ENCODE peak calls at places on chromosome 22, in five cellular contexts. P is ovary, R is heart left ventricle, T is GM12891, F is HCT116. V is an unnamed sample.

GRCh38 chr22:24952837-24953293 is 349 bp downstream of the KIAA1671 start:
- DNase-seq in P (no peak), R (peak), T (peak), F (peak), V (peak)

GRCh38 chr22:31947296-31947695 is 3.0 kb downstream of the YWHAH start:
- DNase-seq in P (no peak), R (no peak), T (no peak), F (no peak), V (no peak)

GRCh38 chr22:38111941-38112355 is 1.5 kb upstream of the BAIAP2L2 start:
- DNase-seq in P (no peak), R (no peak), T (no peak), F (no peak), V (no peak)

GRCh38 chr22:26646158-26646557 is 11.2 kb upstream of the MIAT start:
- DNase-seq in P (no peak), R (no peak), T (no peak), F (no peak), V (no peak)

GRCh38 chr22:42702675-42703074 is 18.0 kb downstream of the A4GALT start:
- DNase-seq in P (no peak), R (no peak), T (no peak), F (no peak), V (no peak)

GRCh38 chr22:42608481-42609361 is 6.0 kb downstream of the POLDIP3 start:
- DNase-seq in P (no peak), R (peak), T (no peak), F (no peak), V (no peak)

GRCh38 chr22:43449205-43449830 is 37.5 kb downstream of the MPPED1 start:
- DNase-seq in P (no peak), R (no peak), T (no peak), F (no peak), V (no peak)

GRCh38 chr22:48824673-48825651 is 1002.7 kb downstream of the BRD1 start:
- DNase-seq in P (no peak), R (no peak), T (no peak), F (no peak), V (no peak)

GRCh38 chr22:29205598-29206371 is at the start of gene EMID1:
- DNase-seq in P (peak), R (no peak), T (no peak), F (no peak), V (peak)

GRCh38 chr22:20857247-20857643 is 1.4 kb downstream of the PI4KA start:
- DNase-seq in P (no peak), R (no peak), T (no peak), F (no peak), V (no peak)

GRCh38 chr22:43409800-43410199 is 2.0 kb upstream of the MPPED1 start:
- DNase-seq in P (no peak), R (no peak), T (no peak), F (no peak), V (no peak)

GRCh38 chr22:47784367-47784983 is 1022.0 kb downstream of the TBC1D22A start:
- DNase-seq in P (no peak), R (no peak), T (no peak), F (no peak), V (no peak)

GRCh38 chr22:27810566-27810965 is 9.0 kb upstream of the MN1 start:
- DNase-seq in P (peak), R (peak), T (no peak), F (no peak), V (peak)

GRCh38 chr22:42757475-42757874 is 36.8 kb upstream of the A4GALT start:
- DNase-seq in P (no peak), R (no peak), T (no peak), F (no peak), V (no peak)

GRCh38 chr22:34917239-34917638 is 148.7 kb upstream of the ISX start:
- DNase-seq in P (no peak), R (no peak), T (no peak), F (no peak), V (no peak)

GRCh38 chr22:48553694-48554308 is 1273.9 kb downstream of the BRD1 start:
- DNase-seq in P (no peak), R (no peak), T (no peak), F (no peak), V (no peak)

GRCh38 chr22:47663615-47664605 is 901.5 kb downstream of the TBC1D22A start:
- DNase-seq in P (no peak), R (no peak), T (no peak), F (no peak), V (no peak)

DNA sequence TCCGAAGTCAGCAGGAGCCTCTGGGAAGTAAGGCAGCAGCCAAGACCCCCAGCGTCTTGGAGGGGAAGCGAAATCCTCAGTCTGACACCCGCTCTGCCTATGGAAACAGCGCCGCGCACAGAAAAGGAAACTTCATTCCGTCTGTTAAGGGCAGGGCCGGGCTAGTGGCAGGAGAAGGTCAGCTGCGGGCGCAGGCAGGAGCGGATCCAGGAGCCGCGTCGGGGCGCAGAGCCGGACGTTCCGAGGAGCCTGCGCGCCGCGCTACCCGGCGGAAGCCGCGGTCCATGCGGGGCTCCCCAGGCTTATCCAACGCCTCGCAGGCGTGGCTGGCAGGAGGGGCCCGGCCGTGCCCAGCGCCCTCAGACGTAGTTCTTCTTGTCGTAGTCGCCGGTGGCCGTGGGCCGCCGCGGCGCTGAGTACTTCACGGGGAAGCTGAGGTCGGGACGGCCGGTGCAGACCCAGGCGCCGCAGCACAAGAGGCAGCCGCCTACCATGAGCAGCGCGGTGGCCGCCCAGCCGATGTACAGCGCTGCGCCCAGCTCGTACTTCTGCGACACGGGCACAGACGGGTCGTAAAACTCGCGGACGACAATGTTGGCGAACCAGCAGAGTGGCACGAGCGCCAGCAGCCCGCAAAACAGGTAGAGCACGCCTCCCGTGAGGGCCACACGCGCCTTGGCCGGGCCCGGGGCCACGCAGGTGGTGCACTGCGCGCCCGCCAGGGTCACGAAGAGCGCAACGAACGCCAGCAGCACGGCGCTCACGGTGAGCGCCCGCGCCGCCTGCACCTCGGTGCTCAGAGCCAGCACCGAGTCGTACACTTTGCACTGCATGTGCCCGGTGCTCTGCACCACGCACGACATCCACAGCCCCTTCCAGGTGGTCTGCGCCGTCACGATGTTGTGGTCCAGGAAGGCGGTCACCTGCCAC is 705 bp downstream of the CLDN5 start:
- DNase-seq in P (no peak), R (no peak), T (no peak), F (no peak), V (no peak)
- TF ChIP-seq POLR2A in P (no peak), R (no peak), T (no peak), F (no peak), V (no peak)

GRCh38 chr22:40331706-40332105 is 14.6 kb upstream of the ADSL start:
- DNase-seq in P (no peak), R (no peak), T (no peak), F (no peak), V (no peak)
- TF ChIP-seq POLR2A in P (no peak), R (no peak), T (no peak), F (no peak), V (no peak)

GRCh38 chr22:30884211-30885000 is 84.2 kb downstream of the MORC2 start:
- DNase-seq in P (no peak), R (peak), T (no peak), F (no peak), V (peak)
- TF ChIP-seq POLR2A in P (no peak), R (no peak), T (no peak), F (no peak), V (no peak)

DNA sequence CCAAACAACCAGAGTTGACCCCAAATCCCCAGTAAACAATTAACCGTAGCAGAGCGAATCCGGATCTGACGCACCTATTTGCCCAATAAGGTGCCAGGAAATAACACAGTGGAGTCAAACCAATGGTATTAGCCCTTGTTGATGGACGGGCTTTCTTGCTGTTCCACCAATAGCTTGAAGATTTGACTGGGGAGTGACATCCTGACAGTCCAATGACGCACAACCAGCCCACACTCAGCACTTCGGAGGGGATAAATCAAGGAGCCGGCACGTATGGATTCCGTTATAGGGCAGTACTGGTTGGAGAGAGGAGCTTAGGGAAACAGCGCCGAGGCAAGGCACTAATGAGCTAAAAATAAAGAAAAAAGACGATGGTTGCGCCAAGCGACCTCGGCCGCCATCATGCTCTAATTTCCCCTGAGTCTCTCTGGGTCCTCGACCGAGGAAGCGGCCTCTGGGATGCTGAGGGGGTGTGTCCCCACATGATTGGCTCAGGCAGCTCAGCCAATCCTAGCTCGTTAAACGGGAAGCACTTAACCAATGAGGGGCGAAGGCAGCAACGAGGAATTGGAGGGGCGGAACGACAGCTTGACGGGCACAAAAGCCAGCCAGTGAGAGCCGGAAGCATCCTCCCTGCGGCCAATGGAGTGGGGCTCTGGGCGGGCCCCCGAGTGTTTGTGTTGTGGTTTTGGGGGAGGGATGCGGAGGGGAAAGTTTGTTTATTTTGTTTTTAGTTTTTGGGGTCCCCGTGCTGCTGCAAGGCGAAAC is 49.5 kb downstream of the FAM83F start:
- DNase-seq in P (peak), R (peak), T (peak), F (peak), V (peak)
- TF ChIP-seq POLR2A in P (peak), R (peak), T (peak), F (no peak), V (peak)

DNA sequence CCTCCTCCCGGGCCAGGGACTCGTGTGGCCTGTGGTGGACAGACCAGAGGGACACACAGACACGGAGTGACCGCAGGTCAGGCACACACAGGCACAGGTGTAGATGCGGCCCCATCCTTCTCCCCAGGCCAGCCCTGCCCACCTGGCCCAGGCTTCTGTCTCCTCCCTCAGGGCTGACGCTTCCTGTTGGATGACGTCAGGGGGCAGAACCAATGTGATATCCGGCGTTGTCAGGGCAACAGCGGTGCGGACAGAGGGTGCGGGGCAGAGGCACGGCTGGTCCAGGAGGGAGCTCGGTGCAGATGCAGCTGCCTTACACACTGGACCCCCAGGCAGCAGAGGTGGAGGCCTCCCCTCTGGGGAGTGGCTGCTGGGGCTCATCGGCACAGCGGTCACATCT is 2.9 kb upstream of the TUBGCP6 start:
- DNase-seq in P (peak), R (no peak), T (no peak), F (peak), V (no peak)
- TF ChIP-seq POLR2A in P (no peak), R (no peak), T (no peak), F (no peak), V (no peak)

GRCh38 chr22:18968011-18968749 is 32.1 kb upstream of the PRODH start:
- DNase-seq in P (peak), R (peak), T (no peak), F (no peak), V (no peak)

GRCh38 chr22:18971321-18971751 is 35.2 kb upstream of the PRODH start:
- DNase-seq in P (no peak), R (no peak), T (no peak), F (no peak), V (no peak)

GRCh38 chr22:18970948-18971315 is 34.8 kb upstream of the PRODH start:
- DNase-seq in P (no peak), R (no peak), T (no peak), F (no peak), V (no peak)

GRCh38 chr22:18973264-18974031 is 37.4 kb upstream of the PRODH start:
- DNase-seq in P (no peak), R (no peak), T (no peak), F (no peak), V (no peak)

DNA sequence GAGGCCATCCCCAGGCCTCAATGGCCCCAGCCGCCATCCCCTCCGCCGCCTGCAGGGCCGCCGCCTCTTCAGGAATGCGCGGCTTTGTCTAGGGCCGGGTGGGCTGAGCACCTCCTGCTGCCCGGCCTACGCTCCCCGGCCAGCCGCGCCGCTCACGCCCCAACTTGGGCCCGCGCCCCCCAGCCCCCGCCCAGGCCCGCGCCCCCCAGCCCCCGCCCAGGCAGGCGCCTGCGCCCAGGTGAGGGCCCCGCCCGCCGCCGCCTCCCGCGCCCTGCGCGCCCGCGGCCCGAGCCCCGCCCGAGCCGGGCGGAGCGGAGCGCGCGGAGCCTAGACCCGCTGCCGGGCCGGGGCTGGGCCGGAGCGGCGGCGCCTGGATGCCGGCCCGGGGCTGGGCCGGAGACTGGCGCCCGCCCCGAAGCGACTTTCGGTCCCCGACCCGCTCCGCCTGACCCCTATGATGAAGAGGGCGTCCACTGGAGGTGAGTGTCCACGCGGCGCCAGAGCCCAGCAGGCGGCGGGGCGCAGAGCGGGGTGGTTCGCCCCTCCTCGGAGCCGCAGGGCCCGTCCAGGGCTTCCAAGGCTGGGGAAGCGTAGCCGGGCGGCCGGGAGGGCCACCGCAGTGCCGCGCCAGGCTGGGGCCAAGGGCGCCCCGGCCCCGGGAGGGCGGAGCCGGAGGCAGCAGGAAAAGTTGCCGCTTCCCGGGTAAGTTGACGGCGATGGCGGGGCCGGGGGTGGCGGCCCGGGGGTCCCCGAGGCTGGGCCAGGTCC is 34.3 kb upstream of the PRODH start:
- DNase-seq in P (no peak), R (no peak), T (no peak), F (no peak), V (no peak)
- TF ChIP-seq POLR2A in P (no peak), R (no peak), T (no peak), F (peak), V (no peak)

GRCh38 chr22:39232246-39232645 is 12.5 kb downstream of the PDGFB start:
- DNase-seq in P (no peak), R (no peak), T (no peak), F (no peak), V (no peak)

GRCh38 chr22:39233736-39234120 is 11.1 kb downstream of the PDGFB start:
- DNase-seq in P (no peak), R (peak), T (no peak), F (no peak), V (no peak)

GRCh38 chr22:39232806-39233735 is 11.7 kb downstream of the PDGFB start:
- DNase-seq in P (no peak), R (no peak), T (no peak), F (no peak), V (no peak)

GRCh38 chr22:39234867-39235687 is 9.7 kb downstream of the PDGFB start:
- DNase-seq in P (no peak), R (peak), T (no peak), F (no peak), V (no peak)

DNA sequence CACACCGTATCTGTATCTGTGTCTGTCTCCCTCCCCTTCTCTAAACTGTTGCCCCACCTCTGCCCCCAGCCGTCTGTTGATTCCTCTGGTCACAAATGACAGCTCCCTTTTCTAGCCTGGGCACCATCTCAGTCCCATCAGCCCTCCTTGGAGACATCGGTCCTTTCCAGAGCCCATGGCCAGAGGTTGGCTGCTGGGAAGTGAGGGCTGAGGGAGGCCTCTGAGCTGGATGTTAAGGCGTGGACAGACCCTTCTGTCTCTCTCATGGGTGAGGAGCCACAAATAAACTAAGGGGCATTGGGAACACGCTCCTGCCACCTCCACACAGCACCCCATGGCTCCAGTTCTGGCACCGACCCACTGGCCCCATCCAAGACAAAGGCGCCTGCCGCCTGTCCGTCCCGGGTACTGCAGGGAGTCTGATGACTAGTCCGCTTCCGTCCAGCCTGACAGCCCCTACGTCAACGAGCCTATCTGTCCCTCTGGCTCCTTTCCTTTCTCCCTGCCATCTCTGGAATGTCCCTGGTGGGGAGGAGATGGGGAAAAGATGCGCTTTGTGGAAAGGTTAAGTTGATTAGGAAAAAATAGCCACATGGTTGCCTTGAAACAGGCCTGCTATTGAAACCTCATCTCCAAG is 10.5 kb downstream of the PDGFB start:
- DNase-seq in P (no peak), R (peak), T (no peak), F (no peak), V (no peak)
- TF ChIP-seq POLR2A in P (no peak), R (no peak), T (no peak), F (no peak), V (no peak)

DNA sequence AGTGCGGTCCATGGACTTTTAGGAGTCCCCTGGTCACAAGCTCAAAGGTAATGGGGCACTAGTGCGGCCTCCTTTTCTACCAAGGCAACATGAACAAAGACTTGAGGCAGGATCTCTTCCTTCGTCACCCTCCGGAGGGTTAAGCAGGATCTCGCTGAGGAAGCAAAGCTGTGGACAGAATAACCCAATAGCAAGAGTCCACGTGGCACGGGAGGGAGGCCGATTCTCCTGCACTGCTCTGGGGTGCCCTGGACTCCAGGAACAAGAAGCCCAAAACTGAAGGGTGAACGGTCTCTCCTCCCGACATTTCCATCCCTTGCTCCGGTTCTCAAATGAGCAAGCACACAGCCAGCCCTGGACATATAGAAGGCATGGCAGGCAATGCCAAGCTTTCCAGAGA is 20.7 kb downstream of the MYH9 start:
- DNase-seq in P (no peak), R (no peak), T (no peak), F (no peak), V (no peak)
- TF ChIP-seq POLR2A in P (no peak), R (no peak), T (no peak), F (no peak), V (no peak)